ENCODE peak calls at places on chromosomes 16 and 17, in five cellular contexts. One of them, this sample, is unnamed.

GRCh38 chr17:58679263-58680037 is 12.4 kb downstream of the TEX14 start:
- DNase-seq in fibroblast of lung: peak; percentile 61
- DNase-seq in spleen: no peak
- DNase-seq in GM06990: no peak
- DNase-seq in H1: no peak
- DNase-seq in this sample: peak; percentile 74

GRCh38 chr17:50892101-50892776 is 26.1 kb upstream of the TOB1 start:
- DNase-seq in H1: no peak
- DNase-seq in GM06990: no peak
- DNase-seq in spleen: no peak
- DNase-seq in fibroblast of lung: peak; percentile 43
- DNase-seq in this sample: no peak

GRCh38 chr16:73172621-73173312 is 124.8 kb upstream of the ZFHX3 start:
- DNase-seq in H1: no peak
- DNase-seq in fibroblast of lung: peak; percentile 91
- DNase-seq in spleen: no peak
- DNase-seq in GM06990: no peak
- DNase-seq in this sample: no peak

GRCh38 chr16:52203096-52203495 is 343.8 kb downstream of the TOX3 start:
- DNase-seq in spleen: no peak
- DNase-seq in GM06990: no peak
- DNase-seq in fibroblast of lung: peak; percentile 15
- DNase-seq in H1: no peak
- DNase-seq in this sample: no peak

GRCh38 chr16:89199241-89200123 is 855 bp downstream of the SLC22A31 start:
- DNase-seq in H1: no peak
- DNase-seq in spleen: peak; percentile 74
- DNase-seq in fibroblast of lung: no peak
- DNase-seq in GM06990: no peak
- DNase-seq in this sample: no peak

GRCh38 chr17:22569459-22570143 is 877.3 kb downstream of the KCNJ18 start:
- DNase-seq in GM06990: no peak
- DNase-seq in fibroblast of lung: no peak
- DNase-seq in H1: no peak
- DNase-seq in spleen: no peak
- DNase-seq in this sample: no peak

GRCh38 chr16:85750021-85750826 is 672 bp downstream of the C16orf74 start:
- DNase-seq in GM06990: peak; percentile 67
- DNase-seq in fibroblast of lung: peak; percentile 26
- DNase-seq in H1: no peak
- DNase-seq in spleen: peak; percentile 90
- DNase-seq in this sample: no peak

GRCh38 chr16:3953728-3954410 is 73.4 kb upstream of the CREBBP start:
- DNase-seq in spleen: no peak
- DNase-seq in H1: no peak
- DNase-seq in fibroblast of lung: peak; percentile 52
- DNase-seq in GM06990: no peak
- DNase-seq in this sample: no peak

GRCh38 chr17:64504769-64505319 is 1.2 kb downstream of the DDX5 start:
- DNase-seq in spleen: no peak
- DNase-seq in GM06990: no peak
- DNase-seq in fibroblast of lung: peak; percentile 80
- DNase-seq in H1: no peak
- DNase-seq in this sample: no peak

GRCh38 chr16:6020162-6020980 is 922.8 kb upstream of the EEF2KMT start:
- DNase-seq in spleen: peak; percentile 69
- DNase-seq in fibroblast of lung: peak; percentile 12
- DNase-seq in GM06990: no peak
- DNase-seq in H1: no peak
- DNase-seq in this sample: no peak

GRCh38 chr17:10754109-10754508 is 24.3 kb upstream of the TMEM220 start:
- DNase-seq in H1: no peak
- DNase-seq in spleen: no peak
- DNase-seq in fibroblast of lung: no peak
- DNase-seq in GM06990: no peak
- DNase-seq in this sample: no peak

GRCh38 chr17:67245694-67246397 is 850 bp upstream of the HELZ start:
- DNase-seq in fibroblast of lung: no peak
- DNase-seq in GM06990: peak; percentile 35
- DNase-seq in spleen: peak; percentile 88
- DNase-seq in H1: no peak
- DNase-seq in this sample: no peak

GRCh38 chr17:82668631-82669099 is 20.4 kb upstream of the WDR45B start:
- DNase-seq in H1: peak; percentile 53
- DNase-seq in fibroblast of lung: peak; percentile 38
- DNase-seq in spleen: peak; percentile 83
- DNase-seq in GM06990: peak; percentile 51
- DNase-seq in this sample: no peak

GRCh38 chr16:28282045-28282444 is 10.3 kb upstream of the SBK1 start:
- DNase-seq in GM06990: no peak
- DNase-seq in fibroblast of lung: no peak
- DNase-seq in H1: no peak
- DNase-seq in spleen: no peak
- DNase-seq in this sample: no peak

GRCh38 chr17:36920032-36921000 is 17.0 kb upstream of the LHX1 start:
- DNase-seq in GM06990: no peak
- DNase-seq in H1: no peak
- DNase-seq in fibroblast of lung: peak; percentile 83
- DNase-seq in spleen: no peak
- DNase-seq in this sample: no peak

GRCh38 chr16:53608094-53608493 is 95.6 kb downstream of the RPGRIP1L start:
- DNase-seq in spleen: no peak
- DNase-seq in H1: no peak
- DNase-seq in GM06990: no peak
- DNase-seq in fibroblast of lung: no peak
- DNase-seq in this sample: no peak

GRCh38 chr17:7885357-7886226 is 3.0 kb upstream of the CHD3 start:
- DNase-seq in GM06990: peak; percentile 66
- DNase-seq in fibroblast of lung: peak; percentile 48
- DNase-seq in spleen: peak; percentile 88
- DNase-seq in H1: no peak
- DNase-seq in this sample: no peak

GRCh38 chr17:66240630-66241029 is 11.4 kb upstream of the APOH start:
- DNase-seq in spleen: no peak
- DNase-seq in fibroblast of lung: peak; percentile 39
- DNase-seq in GM06990: no peak
- DNase-seq in H1: no peak
- DNase-seq in this sample: no peak

GRCh38 chr17:43392397-43392796 is 6.4 kb upstream of the ARL4D start:
- DNase-seq in GM06990: no peak
- DNase-seq in spleen: no peak
- DNase-seq in fibroblast of lung: no peak
- DNase-seq in H1: no peak
- DNase-seq in this sample: no peak

GRCh38 chr17:43384476-43384862 is 14.3 kb upstream of the ARL4D start:
- DNase-seq in spleen: no peak
- DNase-seq in fibroblast of lung: no peak
- DNase-seq in GM06990: no peak
- DNase-seq in H1: no peak
- DNase-seq in this sample: no peak

GRCh38 chr17:43385046-43385831 is 13.6 kb upstream of the ARL4D start:
- DNase-seq in fibroblast of lung: no peak
- DNase-seq in GM06990: no peak
- DNase-seq in spleen: no peak
- DNase-seq in H1: no peak
- DNase-seq in this sample: no peak

GRCh38 chr17:43389022-43389947 is 9.5 kb upstream of the ARL4D start:
- DNase-seq in H1: no peak
- DNase-seq in spleen: peak; percentile 94
- DNase-seq in fibroblast of lung: peak; percentile 78
- DNase-seq in GM06990: peak; percentile 81
- DNase-seq in this sample: peak; percentile 53

GRCh38 chr17:43388198-43389021 is 10.4 kb upstream of the ARL4D start:
- DNase-seq in fibroblast of lung: peak; percentile 93
- DNase-seq in GM06990: peak; percentile 94
- DNase-seq in spleen: peak; percentile 97
- DNase-seq in H1: no peak
- DNase-seq in this sample: peak; percentile 66
- TF ChIP-seq CTCF in fibroblast of lung: no peak
- TF ChIP-seq CTCF in GM06990: no peak
- TF ChIP-seq CTCF in spleen: no peak
- TF ChIP-seq CTCF in H1: no peak
- TF ChIP-seq CTCF in this sample: no peak

DNA sequence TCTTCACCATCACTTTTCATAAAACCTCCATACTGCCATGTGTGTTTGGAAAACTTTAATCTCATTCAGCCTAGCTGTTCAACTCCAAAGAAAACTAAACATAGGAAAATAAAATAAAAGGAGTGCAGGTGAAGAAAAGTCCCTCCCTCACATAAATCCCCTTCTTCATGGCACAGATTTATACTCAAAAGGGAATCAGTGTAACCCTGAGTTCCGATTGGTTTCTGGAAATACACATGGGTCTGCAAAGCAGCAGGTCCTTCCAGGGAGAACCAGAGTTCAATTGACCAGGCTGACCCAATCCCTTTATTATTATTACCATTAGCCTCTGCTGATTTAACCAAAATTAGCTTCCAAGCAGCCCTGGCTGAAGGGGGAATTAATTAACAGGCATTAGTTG is 8.9 kb upstream of the HOXB2 start:
- DNase-seq in GM06990: no peak
- DNase-seq in spleen: no peak
- DNase-seq in fibroblast of lung: peak; percentile 35
- DNase-seq in H1: no peak
- DNase-seq in this sample: no peak
- H3K4me3 ChIP-seq in GM06990: no peak overlapping the region
- H3K4me3 ChIP-seq in spleen: no peak overlapping the region
- H3K4me3 ChIP-seq in fibroblast of lung: peak overlapping the region; percentile 68
- H3K4me3 ChIP-seq in H1: no peak overlapping the region
- H3K4me3 ChIP-seq in this sample: no peak overlapping the region

GRCh38 chr16:79885320-79885719 is 284.8 kb upstream of the MAF start:
- DNase-seq in GM06990: no peak
- DNase-seq in spleen: no peak
- DNase-seq in H1: no peak
- DNase-seq in fibroblast of lung: no peak
- DNase-seq in this sample: no peak
- TF ChIP-seq CTCF in GM06990: no peak
- TF ChIP-seq CTCF in spleen: no peak
- TF ChIP-seq CTCF in H1: no peak
- TF ChIP-seq CTCF in fibroblast of lung: no peak
- TF ChIP-seq CTCF in this sample: no peak

GRCh38 chr17:75508122-75508719 is 7.1 kb downstream of the CASKIN2 start:
- DNase-seq in fibroblast of lung: no peak
- DNase-seq in H1: no peak
- DNase-seq in spleen: no peak
- DNase-seq in GM06990: no peak
- DNase-seq in this sample: no peak
- H3K4me3 ChIP-seq in fibroblast of lung: no peak overlapping the region
- H3K4me3 ChIP-seq in H1: no peak overlapping the region
- H3K4me3 ChIP-seq in spleen: peak overlapping the region; percentile 14
- H3K4me3 ChIP-seq in GM06990: no peak overlapping the region
- H3K4me3 ChIP-seq in this sample: no peak overlapping the region

DNA sequence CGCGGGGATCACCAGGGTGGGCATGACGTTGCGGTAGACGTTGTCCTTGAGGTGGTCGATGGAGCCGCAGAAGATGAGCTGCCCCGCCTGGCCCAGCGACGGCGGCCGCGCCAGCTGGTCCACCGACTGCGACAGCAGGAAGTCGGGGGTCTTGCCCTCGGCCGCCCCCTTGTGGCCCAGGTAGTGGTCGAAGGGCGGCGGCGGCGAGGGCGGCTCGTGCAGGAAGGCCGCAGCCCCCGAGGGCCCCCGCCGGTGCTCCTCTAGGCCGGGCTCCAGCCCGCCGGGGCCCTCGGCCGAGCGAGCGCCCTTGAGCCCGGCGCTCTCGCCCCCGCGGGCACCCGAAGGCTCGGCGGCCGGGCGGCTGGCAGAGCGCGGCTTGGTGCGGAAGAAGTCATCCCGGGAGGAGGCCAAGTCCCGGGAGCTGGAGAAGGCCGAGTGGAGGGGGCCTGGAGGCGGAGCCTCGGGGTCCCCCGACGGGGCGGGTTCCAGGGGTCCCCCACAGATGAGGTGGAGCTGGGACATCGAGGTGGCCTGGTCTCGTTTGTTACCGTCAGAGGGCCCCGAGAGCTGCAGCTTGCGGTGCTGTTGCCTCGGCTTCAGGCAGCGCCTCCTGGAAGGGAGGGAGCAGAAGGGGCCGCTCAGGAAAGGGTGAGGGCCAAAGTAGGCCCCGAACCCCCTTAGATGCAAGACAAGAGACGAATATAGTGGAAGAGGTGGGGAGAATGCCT is 8.9 kb downstream of the FAM171A2 start:
- DNase-seq in fibroblast of lung: no peak
- DNase-seq in spleen: peak; percentile 90
- DNase-seq in H1: no peak
- DNase-seq in GM06990: peak; percentile 75
- DNase-seq in this sample: no peak
- TF ChIP-seq CTCF in fibroblast of lung: no peak
- TF ChIP-seq CTCF in spleen: no peak
- TF ChIP-seq CTCF in H1: peak; percentile 65
- TF ChIP-seq CTCF in GM06990: peak; percentile 50
- TF ChIP-seq CTCF in this sample: peak; percentile 55

GRCh38 chr17:40558651-40559015 is 6.6 kb downstream of the CCR7 start:
- DNase-seq in fibroblast of lung: no peak
- DNase-seq in spleen: no peak
- DNase-seq in GM06990: no peak
- DNase-seq in H1: no peak
- DNase-seq in this sample: no peak

GRCh38 chr17:40560592-40561293 is 4.5 kb downstream of the CCR7 start:
- DNase-seq in spleen: peak; percentile 82
- DNase-seq in fibroblast of lung: peak; percentile 92
- DNase-seq in GM06990: peak; percentile 91
- DNase-seq in H1: no peak
- DNase-seq in this sample: peak; percentile 94

GRCh38 chr17:40559954-40560591 is 5.2 kb downstream of the CCR7 start:
- DNase-seq in GM06990: peak; percentile 82
- DNase-seq in fibroblast of lung: peak; percentile 89
- DNase-seq in spleen: peak; percentile 94
- DNase-seq in H1: peak; percentile 79
- DNase-seq in this sample: peak; percentile 57

GRCh38 chr17:40558300-40558584 is 7.0 kb downstream of the CCR7 start:
- DNase-seq in GM06990: no peak
- DNase-seq in spleen: no peak
- DNase-seq in fibroblast of lung: no peak
- DNase-seq in H1: no peak
- DNase-seq in this sample: no peak

DNA sequence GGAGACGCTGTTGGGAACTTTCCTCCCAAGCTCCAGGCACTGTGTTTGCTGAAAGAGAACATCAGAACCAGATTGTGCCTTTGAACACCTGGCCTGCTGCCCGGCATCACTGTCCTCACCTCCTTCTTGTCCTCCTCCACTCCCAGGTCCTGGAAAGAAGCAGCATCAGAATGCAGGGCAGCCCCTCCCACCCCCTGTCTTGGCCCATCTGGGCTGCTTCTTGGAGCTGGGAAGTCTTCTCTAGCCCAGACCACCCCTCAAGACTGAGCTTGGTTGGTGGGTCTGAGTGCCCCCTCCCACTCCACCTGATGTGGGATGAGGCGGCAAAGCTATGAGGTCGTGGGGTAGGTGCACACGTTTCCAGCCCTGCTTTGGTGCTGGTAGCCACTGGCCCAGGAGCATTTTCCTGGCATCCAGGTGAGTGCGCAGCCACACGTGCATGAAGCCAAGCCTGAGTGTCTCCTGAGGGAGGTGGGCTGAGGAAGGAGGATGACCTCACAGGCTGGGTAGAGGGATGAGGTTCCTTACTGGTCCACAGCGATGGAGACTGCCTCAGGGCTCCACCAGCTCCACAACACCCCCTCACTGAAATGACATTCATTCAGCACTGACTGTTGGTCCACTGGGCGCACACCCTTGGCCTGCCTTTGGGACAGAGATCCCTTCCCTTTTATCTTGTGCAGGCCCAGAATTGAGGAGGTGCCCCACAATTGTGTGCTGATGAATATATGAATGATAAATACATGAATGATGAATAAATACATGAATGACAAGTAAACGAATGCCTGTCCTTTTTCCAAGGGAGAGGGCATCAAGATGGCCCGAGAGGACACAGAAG is 6.0 kb downstream of the CCR7 start:
- DNase-seq in spleen: peak; percentile 64
- DNase-seq in H1: no peak
- DNase-seq in GM06990: no peak
- DNase-seq in fibroblast of lung: no peak
- DNase-seq in this sample: no peak
- H3K4me3 ChIP-seq in spleen: no peak overlapping the region
- H3K4me3 ChIP-seq in H1: no peak overlapping the region
- H3K4me3 ChIP-seq in GM06990: no peak overlapping the region
- H3K4me3 ChIP-seq in fibroblast of lung: no peak overlapping the region
- H3K4me3 ChIP-seq in this sample: no peak overlapping the region

This sample was measured in GM12864.